ENCODE peak calls at places on chromosomes 4 and X, in seven cellular contexts. One of them, this sample, is unnamed.

GRCh38 chrX:31609130-31609529 is 537.3 kb upstream of the FTHL17 start:
- DNase-seq in IMR-90: peak
- DNase-seq in AG04450: peak
- DNase-seq in cardiac fibroblast: peak
- DNase-seq in A549: no peak
- DNase-seq in brain microvascular endothelial cell: peak
- DNase-seq in astrocyte: peak
- DNase-seq in this sample: peak

GRCh38 chrX:93673056-93673868 is at the start of gene NAP1L3:
- DNase-seq in IMR-90: peak
- DNase-seq in AG04450: peak
- DNase-seq in cardiac fibroblast: peak
- DNase-seq in A549: peak
- DNase-seq in brain microvascular endothelial cell: peak
- DNase-seq in astrocyte: peak
- DNase-seq in this sample: peak

GRCh38 chr4:56370377-56370776 is 16.9 kb downstream of the AASDH start:
- DNase-seq in IMR-90: no peak
- DNase-seq in AG04450: no peak
- DNase-seq in cardiac fibroblast: no peak
- DNase-seq in A549: no peak
- DNase-seq in brain microvascular endothelial cell: no peak
- DNase-seq in astrocyte: no peak
- DNase-seq in this sample: no peak

GRCh38 chr4:186260504-186261448 is 5.2 kb upstream of the F11 start:
- DNase-seq in IMR-90: peak
- DNase-seq in AG04450: no peak
- DNase-seq in cardiac fibroblast: peak
- DNase-seq in A549: no peak
- DNase-seq in brain microvascular endothelial cell: no peak
- DNase-seq in astrocyte: no peak
- DNase-seq in this sample: no peak

GRCh38 chr4:128660361-128660964 is 149.0 kb upstream of the JADE1 start:
- DNase-seq in IMR-90: peak
- DNase-seq in AG04450: peak
- DNase-seq in cardiac fibroblast: peak
- DNase-seq in A549: no peak
- DNase-seq in brain microvascular endothelial cell: no peak
- DNase-seq in astrocyte: peak
- DNase-seq in this sample: peak

GRCh38 chrX:13128104-13128503 is 83.7 kb upstream of the FAM9C start:
- DNase-seq in IMR-90: peak
- DNase-seq in AG04450: no peak
- DNase-seq in cardiac fibroblast: peak
- DNase-seq in A549: no peak
- DNase-seq in brain microvascular endothelial cell: no peak
- DNase-seq in astrocyte: no peak
- DNase-seq in this sample: peak

GRCh38 chrX:44305921-44306320 is 37.6 kb downstream of the EFHC2 start:
- DNase-seq in IMR-90: no peak
- DNase-seq in AG04450: no peak
- DNase-seq in cardiac fibroblast: no peak
- DNase-seq in A549: no peak
- DNase-seq in brain microvascular endothelial cell: no peak
- DNase-seq in astrocyte: no peak
- DNase-seq in this sample: no peak

GRCh38 chrX:154505726-154506125 is 10.3 kb downstream of the FAM3A start:
- DNase-seq in IMR-90: peak
- DNase-seq in AG04450: no peak
- DNase-seq in cardiac fibroblast: peak
- DNase-seq in A549: no peak
- DNase-seq in brain microvascular endothelial cell: peak
- DNase-seq in astrocyte: peak
- DNase-seq in this sample: peak

GRCh38 chr4:185080545-185080944 is 62.3 kb downstream of the HELT start:
- DNase-seq in IMR-90: no peak
- DNase-seq in AG04450: no peak
- DNase-seq in cardiac fibroblast: no peak
- DNase-seq in A549: no peak
- DNase-seq in brain microvascular endothelial cell: no peak
- DNase-seq in astrocyte: no peak
- DNase-seq in this sample: no peak

GRCh38 chr4:5033266-5033945 is 14.1 kb upstream of the CYTL1 start:
- DNase-seq in IMR-90: no peak
- DNase-seq in AG04450: no peak
- DNase-seq in cardiac fibroblast: no peak
- DNase-seq in A549: no peak
- DNase-seq in brain microvascular endothelial cell: no peak
- DNase-seq in astrocyte: peak
- DNase-seq in this sample: peak

GRCh38 chrX:134725103-134725690 is 66.9 kb upstream of the PLAC1 start:
- DNase-seq in IMR-90: no peak
- DNase-seq in AG04450: no peak
- DNase-seq in cardiac fibroblast: no peak
- DNase-seq in A549: no peak
- DNase-seq in brain microvascular endothelial cell: no peak
- DNase-seq in astrocyte: no peak
- DNase-seq in this sample: no peak

GRCh38 chr4:85039526-85039925 is 73.0 kb upstream of the WDFY3 start:
- DNase-seq in IMR-90: peak
- DNase-seq in AG04450: no peak
- DNase-seq in cardiac fibroblast: peak
- DNase-seq in A549: no peak
- DNase-seq in brain microvascular endothelial cell: peak
- DNase-seq in astrocyte: peak
- DNase-seq in this sample: peak

GRCh38 chrX:24395775-24396174 is 35.3 kb downstream of the SUPT20HL1 start:
- DNase-seq in IMR-90: peak
- DNase-seq in AG04450: peak
- DNase-seq in cardiac fibroblast: peak
- DNase-seq in A549: peak
- DNase-seq in brain microvascular endothelial cell: peak
- DNase-seq in astrocyte: peak
- DNase-seq in this sample: peak

GRCh38 chr4:86720508-86721068 is 126.5 kb downstream of the PTPN13 start:
- DNase-seq in IMR-90: peak
- DNase-seq in AG04450: no peak
- DNase-seq in cardiac fibroblast: peak
- DNase-seq in A549: no peak
- DNase-seq in brain microvascular endothelial cell: peak
- DNase-seq in astrocyte: peak
- DNase-seq in this sample: peak

GRCh38 chr4:164012396-164013027 is 518.0 kb downstream of the TMA16 start:
- DNase-seq in IMR-90: no peak
- DNase-seq in AG04450: no peak
- DNase-seq in cardiac fibroblast: no peak
- DNase-seq in A549: no peak
- DNase-seq in brain microvascular endothelial cell: peak
- DNase-seq in astrocyte: peak
- DNase-seq in this sample: peak

GRCh38 chr4:170109586-170110289 is 20.0 kb upstream of the AADAT start:
- DNase-seq in IMR-90: no peak
- DNase-seq in AG04450: no peak
- DNase-seq in cardiac fibroblast: peak
- DNase-seq in A549: no peak
- DNase-seq in brain microvascular endothelial cell: no peak
- DNase-seq in astrocyte: peak
- DNase-seq in this sample: peak

GRCh38 chr4:39702716-39703115 is 4.8 kb downstream of the UBE2K start:
- DNase-seq in IMR-90: no peak
- DNase-seq in AG04450: no peak
- DNase-seq in cardiac fibroblast: no peak
- DNase-seq in A549: no peak
- DNase-seq in brain microvascular endothelial cell: no peak
- DNase-seq in astrocyte: no peak
- DNase-seq in this sample: no peak

GRCh38 chr4:168886361-168886760 is 123.7 kb downstream of the CBR4 start:
- DNase-seq in IMR-90: peak
- DNase-seq in AG04450: no peak
- DNase-seq in cardiac fibroblast: peak
- DNase-seq in A549: no peak
- DNase-seq in brain microvascular endothelial cell: peak
- DNase-seq in astrocyte: peak
- DNase-seq in this sample: peak

GRCh38 chr4:162909952-162910351 is 256.7 kb downstream of the NAF1 start:
- DNase-seq in IMR-90: no peak
- DNase-seq in AG04450: no peak
- DNase-seq in cardiac fibroblast: no peak
- DNase-seq in A549: no peak
- DNase-seq in brain microvascular endothelial cell: no peak
- DNase-seq in astrocyte: no peak
- DNase-seq in this sample: no peak

GRCh38 chr4:80423553-80424224 is 88.2 kb downstream of the CFAP299 start:
- DNase-seq in IMR-90: peak
- DNase-seq in AG04450: no peak
- DNase-seq in cardiac fibroblast: no peak
- DNase-seq in A549: no peak
- DNase-seq in brain microvascular endothelial cell: no peak
- DNase-seq in astrocyte: no peak
- DNase-seq in this sample: no peak

GRCh38 chr4:144399927-144400326 is 246.0 kb upstream of the HHIP start:
- DNase-seq in IMR-90: peak
- DNase-seq in AG04450: peak
- DNase-seq in cardiac fibroblast: peak
- DNase-seq in A549: peak
- DNase-seq in brain microvascular endothelial cell: peak
- DNase-seq in astrocyte: peak
- DNase-seq in this sample: peak

GRCh38 chr4:184887333-184887732 is 61.6 kb upstream of the ACSL1 start:
- DNase-seq in IMR-90: no peak
- DNase-seq in AG04450: no peak
- DNase-seq in cardiac fibroblast: no peak
- DNase-seq in A549: no peak
- DNase-seq in brain microvascular endothelial cell: no peak
- DNase-seq in astrocyte: no peak
- DNase-seq in this sample: no peak

GRCh38 chrX:108396188-108396885 is 41.9 kb downstream of the COL4A6 start:
- DNase-seq in IMR-90: peak
- DNase-seq in AG04450: no peak
- DNase-seq in cardiac fibroblast: peak
- DNase-seq in A549: no peak
- DNase-seq in brain microvascular endothelial cell: no peak
- DNase-seq in astrocyte: peak
- DNase-seq in this sample: peak

GRCh38 chr4:164718817-164719216 is 35.1 kb upstream of the SMIM31 start:
- DNase-seq in IMR-90: no peak
- DNase-seq in AG04450: no peak
- DNase-seq in cardiac fibroblast: no peak
- DNase-seq in A549: no peak
- DNase-seq in brain microvascular endothelial cell: no peak
- DNase-seq in astrocyte: no peak
- DNase-seq in this sample: no peak

GRCh38 chrX:40093586-40093985 is 4.2 kb downstream of the BCOR start:
- DNase-seq in IMR-90: no peak
- DNase-seq in AG04450: no peak
- DNase-seq in cardiac fibroblast: no peak
- DNase-seq in A549: no peak
- DNase-seq in brain microvascular endothelial cell: no peak
- DNase-seq in astrocyte: no peak
- DNase-seq in this sample: no peak
- H3K4me3 ChIP-seq in IMR-90: peak
- H3K4me3 ChIP-seq in AG04450: peak
- H3K4me3 ChIP-seq in cardiac fibroblast: peak
- H3K4me3 ChIP-seq in A549: no peak
- H3K4me3 ChIP-seq in brain microvascular endothelial cell: peak
- H3K4me3 ChIP-seq in astrocyte: no peak
- H3K4me3 ChIP-seq in this sample: peak

DNA sequence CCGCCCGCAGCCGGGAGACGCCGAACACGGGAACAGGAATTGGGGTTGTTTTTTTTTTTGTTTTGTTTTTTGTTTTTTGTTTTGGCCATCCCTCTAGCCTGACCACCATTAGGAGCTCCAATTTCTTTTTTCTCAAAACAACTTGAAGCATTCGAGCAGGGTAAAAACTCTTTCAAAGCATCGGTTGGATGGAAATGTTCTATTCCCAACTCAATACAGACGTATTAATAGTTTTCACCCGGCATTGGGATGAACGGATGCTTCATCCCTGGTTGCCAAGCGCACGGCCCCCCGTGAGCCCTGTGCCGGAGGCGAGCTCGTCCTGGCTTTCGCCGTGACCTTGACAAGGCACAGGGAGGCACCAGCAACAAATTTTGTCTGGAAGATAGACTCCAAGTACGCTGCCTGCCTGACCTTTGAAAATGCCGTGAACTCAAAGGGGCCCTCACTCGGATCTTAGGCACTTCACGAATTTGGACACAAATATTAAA is 352 bp upstream of the MAP3K15 start:
- DNase-seq in IMR-90: no peak
- DNase-seq in AG04450: no peak
- DNase-seq in cardiac fibroblast: no peak
- DNase-seq in A549: peak
- DNase-seq in brain microvascular endothelial cell: no peak
- DNase-seq in astrocyte: no peak
- DNase-seq in this sample: no peak
- TF ChIP-seq CTCF in IMR-90: no peak
- TF ChIP-seq CTCF in AG04450: no peak
- TF ChIP-seq CTCF in cardiac fibroblast: no peak
- TF ChIP-seq CTCF in A549: no peak
- TF ChIP-seq CTCF in brain microvascular endothelial cell: peak
- TF ChIP-seq CTCF in astrocyte: no peak
- TF ChIP-seq CTCF in this sample: no peak

GRCh38 chrX:78769356-78769755 is 21.8 kb downstream of the LPAR4 start:
- DNase-seq in IMR-90: no peak
- DNase-seq in AG04450: no peak
- DNase-seq in cardiac fibroblast: no peak
- DNase-seq in A549: no peak
- DNase-seq in brain microvascular endothelial cell: no peak
- DNase-seq in astrocyte: no peak
- DNase-seq in this sample: no peak
- H3K4me3 ChIP-seq in IMR-90: no peak
- H3K4me3 ChIP-seq in AG04450: no peak
- H3K4me3 ChIP-seq in cardiac fibroblast: no peak
- H3K4me3 ChIP-seq in A549: no peak
- H3K4me3 ChIP-seq in brain microvascular endothelial cell: no peak
- H3K4me3 ChIP-seq in astrocyte: no peak
- H3K4me3 ChIP-seq in this sample: no peak

DNA sequence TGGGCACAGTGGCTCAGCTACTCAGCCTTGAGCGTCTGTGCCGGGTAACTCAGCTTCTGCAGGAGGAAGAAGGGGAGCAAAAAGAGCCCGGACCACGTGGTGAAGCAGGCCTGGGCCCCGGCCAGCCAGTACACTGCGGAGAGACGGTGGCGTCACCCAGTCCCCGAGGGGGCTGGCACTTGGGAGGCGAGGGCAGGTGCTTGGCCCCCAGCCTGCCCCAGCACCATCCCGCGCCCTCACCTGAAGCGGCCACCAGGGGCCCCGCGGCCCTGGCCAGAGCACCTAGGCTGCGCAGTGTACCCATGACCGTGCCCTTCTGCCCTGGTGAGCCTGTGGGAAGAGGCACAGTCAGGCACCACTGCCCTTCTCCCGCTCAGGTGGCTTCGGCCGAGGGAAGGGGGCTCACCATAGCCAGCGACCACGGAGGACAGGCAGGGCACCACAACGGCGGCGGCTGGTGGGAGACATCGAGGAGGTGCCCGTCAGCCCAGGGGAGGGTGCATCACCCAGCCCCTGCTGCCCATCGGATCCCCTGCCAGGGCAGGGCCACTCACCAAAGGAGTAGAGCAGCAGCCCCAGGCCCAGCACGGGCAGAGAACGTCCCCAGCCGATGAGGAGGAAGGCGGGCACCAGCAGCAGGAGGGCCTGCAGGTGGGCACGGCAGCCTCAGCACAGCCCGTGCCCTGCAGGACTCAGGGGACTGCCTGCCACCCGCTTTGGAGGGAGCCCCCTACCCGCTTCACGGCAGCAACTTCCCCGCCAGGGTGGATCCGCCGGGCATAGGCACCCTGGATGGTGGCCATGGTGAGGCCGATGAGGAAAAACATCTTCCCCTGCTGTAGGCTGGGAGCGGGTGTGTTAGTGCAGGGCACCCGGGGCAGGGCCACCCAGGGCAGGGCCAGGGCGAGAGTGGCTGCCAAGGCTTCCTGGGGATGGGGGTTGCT is 32.1 kb downstream of the NOP14 start:
- DNase-seq in IMR-90: no peak
- DNase-seq in AG04450: no peak
- DNase-seq in cardiac fibroblast: no peak
- DNase-seq in A549: no peak
- DNase-seq in brain microvascular endothelial cell: no peak
- DNase-seq in astrocyte: no peak
- DNase-seq in this sample: no peak
- TF ChIP-seq CTCF in IMR-90: no peak
- TF ChIP-seq CTCF in AG04450: peak
- TF ChIP-seq CTCF in cardiac fibroblast: no peak
- TF ChIP-seq CTCF in A549: no peak
- TF ChIP-seq CTCF in brain microvascular endothelial cell: peak
- TF ChIP-seq CTCF in astrocyte: no peak
- TF ChIP-seq CTCF in this sample: no peak